ENCODE peak calls at places on chromosomes 11 and 22, in eight cellular contexts. X is tibial artery, C is NCI-H1417, E is GM12865, D is ELR, S is cerebellar nuclear complex, W is A549, B is fibroblast of lung. J is an unnamed sample.

GRCh38 chr22:18063311-18063710 is 14.5 kb upstream of the PEX26 start:
- DNase-seq in X (no peak), C (no peak), E (no peak), D (peak), S (no peak), W (no peak), B (no peak), J (peak)

GRCh38 chr11:10716122-10716521 is 22.6 kb upstream of the IRAG1 start:
- DNase-seq in X (no peak), C (no peak), E (no peak), D (peak), S (no peak), W (no peak), B (peak), J (peak)

GRCh38 chr11:69848196-69848595 is 29.0 kb upstream of the FGF3 start:
- DNase-seq in X (no peak), C (no peak), E (no peak), D (no peak), S (no peak), W (no peak), B (peak), J (peak)

GRCh38 chr22:33918676-33919590 is 1.3 kb downstream of the LARGE1 start:
- DNase-seq in X (no peak), C (peak), E (no peak), D (no peak), S (no peak), W (no peak), B (peak), J (no peak)

GRCh38 chr22:39135092-39135896 is 17.2 kb downstream of the CBX7 start:
- DNase-seq in X (no peak), C (peak), E (peak), D (peak), S (no peak), W (peak), B (peak), J (peak)

GRCh38 chr22:49305966-49306631 is 521.6 kb downstream of the BRD1 start:
- DNase-seq in X (no peak), C (no peak), E (no peak), D (no peak), S (no peak), W (no peak), B (no peak), J (no peak)

GRCh38 chr11:134544095-134544815 is 132.2 kb upstream of the B3GAT1 start:
- DNase-seq in X (no peak), C (no peak), E (no peak), D (no peak), S (no peak), W (no peak), B (no peak), J (no peak)

GRCh38 chr22:46061431-46062231 is 84.7 kb upstream of the WNT7B start:
- DNase-seq in X (peak), C (no peak), E (no peak), D (no peak), S (no peak), W (no peak), B (no peak), J (no peak)

GRCh38 chr11:94129505-94130335 is 1.1 kb downstream of the PANX1 start:
- DNase-seq in X (no peak), C (peak), E (peak), D (peak), S (no peak), W (no peak), B (no peak), J (peak)

GRCh38 chr11:36295926-36296325 is at the start of gene PRR5L:
- DNase-seq in X (no peak), C (no peak), E (no peak), D (no peak), S (no peak), W (no peak), B (no peak), J (no peak)

GRCh38 chr11:26834601-26835000 is 112.7 kb upstream of the SLC5A12 start:
- DNase-seq in X (no peak), C (no peak), E (no peak), D (no peak), S (no peak), W (no peak), B (no peak), J (no peak)

GRCh38 chr22:30422481-30423295 is 2.9 kb upstream of the MTFP1 start:
- DNase-seq in X (peak), C (peak), E (no peak), D (peak), S (no peak), W (peak), B (peak), J (peak)

GRCh38 chr11:44261800-44262591 is 47.9 kb downstream of the ALX4 start:
- DNase-seq in X (peak), C (no peak), E (no peak), D (no peak), S (no peak), W (no peak), B (no peak), J (no peak)

GRCh38 chr22:43921361-43921760 is 2.2 kb upstream of the PNPLA3 start:
- DNase-seq in X (no peak), C (no peak), E (no peak), D (peak), S (no peak), W (no peak), B (peak), J (peak)

GRCh38 chr11:47004595-47005033 is 68.1 kb downstream of the CSTPP1 start:
- DNase-seq in X (peak), C (peak), E (no peak), D (peak), S (peak), W (no peak), B (peak), J (peak)